ENCODE peak calls at places on chromosome 19, in five cellular contexts. B is NCI-H226; U is natural killer cell treated with Interleukin-12 subunit alpha and Interleukin-12 subunit beta and Interleukin-15 and Interleukin-18, amount 100 ng/mL, for 72 hours; M is ureter; H is A549. O is an unnamed sample.

GRCh38 chr19:1763648-1764292 is 10.5 kb downstream of the ONECUT3 start:
- DNase-seq in M (no peak), H (no peak), B (no peak), U (no peak), O (no peak)

GRCh38 chr19:47075941-47076340 is 27.5 kb upstream of the TMEM160 start:
- DNase-seq in U (no peak), H (no peak), M (no peak), B (no peak), O (no peak)

GRCh38 chr19:710767-711166 is 2.0 kb downstream of the PALM start:
- DNase-seq in M (no peak), H (no peak), B (no peak), U (no peak), O (no peak)

GRCh38 chr19:35414442-35414841 is 33.6 kb upstream of the FFAR2 start:
- DNase-seq in B (no peak), U (no peak), H (no peak), M (no peak), O (no peak)

GRCh38 chr19:45514376-45515051 is 7.2 kb downstream of the VASP start:
- DNase-seq in B (no peak), H (no peak), M (no peak), U (no peak), O (no peak)

GRCh38 chr19:54439174-54439851 is 9.7 kb upstream of the LENG8 start:
- DNase-seq in U (no peak), H (peak), M (no peak), B (peak), O (no peak)

GRCh38 chr19:5144545-5145179 is 175.7 kb downstream of the KDM4B start:
- DNase-seq in M (no peak), B (no peak), H (no peak), U (peak), O (no peak)

GRCh38 chr19:5106361-5106760 is 137.4 kb downstream of the KDM4B start:
- DNase-seq in M (no peak), H (no peak), U (no peak), B (no peak), O (no peak)

GRCh38 chr19:43124360-43124759 is 41.9 kb upstream of the PSG2 start:
- DNase-seq in U (no peak), H (no peak), M (no peak), B (peak), O (no peak)

GRCh38 chr19:37991841-37992248 is 84.8 kb downstream of the SIPA1L3 start:
- DNase-seq in H (no peak), B (peak), M (no peak), U (no peak), O (no peak)

GRCh38 chr19:15248106-15248505 is 15.9 kb upstream of the EPHX3 start:
- DNase-seq in H (no peak), B (no peak), M (no peak), U (no peak), O (no peak)

GRCh38 chr19:54207908-54208783 is 7.5 kb downstream of the RPS9 start:
- DNase-seq in U (peak), M (peak), B (peak), H (no peak), O (no peak)

GRCh38 chr19:16771618-16772017 is 52.0 kb downstream of the NWD1 start:
- DNase-seq in M (peak), H (peak), B (peak), U (peak), O (peak)

GRCh38 chr19:6712692-6713670 is 7.5 kb downstream of the C3 start:
- DNase-seq in B (no peak), H (no peak), U (peak), M (no peak), O (no peak)

GRCh38 chr19:4531562-4532165 is 3.4 kb downstream of the PLIN5 start:
- DNase-seq in H (no peak), M (no peak), U (no peak), B (no peak), O (no peak)

GRCh38 chr19:49528211-49528771 is 488 bp downstream of the RCN3 start:
- DNase-seq in U (no peak), H (no peak), B (no peak), M (no peak), O (no peak)

GRCh38 chr19:39401549-39402416 is 4.9 kb upstream of the ZFP36 start:
- DNase-seq in U (peak), H (no peak), B (peak), M (peak), O (no peak)

GRCh38 chr19:33624586-33625153 is 2.9 kb downstream of the CHST8 start:
- DNase-seq in M (no peak), H (no peak), U (no peak), B (no peak), O (no peak)

GRCh38 chr19:8441725-8442544 is 2.8 kb upstream of the HNRNPM start:
- DNase-seq in B (no peak), U (no peak), M (no peak), H (no peak), O (no peak)

GRCh38 chr19:52542984-52543664 is 15.7 kb downstream of the ZNF808 start:
- DNase-seq in H (no peak), U (peak), M (no peak), B (no peak), O (no peak)

GRCh38 chr19:22532388-22533310 is 101.5 kb upstream of the ZNF492 start:
- DNase-seq in H (no peak), M (peak), U (no peak), B (no peak), O (no peak)

GRCh38 chr19:31693131-31693700 is 344.0 kb upstream of the TSHZ3 start:
- DNase-seq in U (no peak), H (no peak), M (no peak), B (no peak), O (no peak)

GRCh38 chr19:29942404-29943261 is 594 bp downstream of the URI1 start:
- DNase-seq in H (peak), U (peak), B (peak), M (peak), O (peak)

GRCh38 chr19:2081873-2082810 is 14.0 kb downstream of the MOB3A start:
- DNase-seq in U (peak), H (no peak), B (no peak), M (no peak), O (no peak)

GRCh38 chr19:49591731-49592485 is 926 bp downstream of the PRR12 start:
- DNase-seq in B (peak), U (no peak), M (peak), H (peak), O (peak)

GRCh38 chr19:46081928-46082727 is 41.3 kb upstream of the IGFL4 start:
- DNase-seq in U (no peak), M (peak), H (peak), B (peak), O (peak)

GRCh38 chr19:13212759-13213330 is 62.6 kb downstream of the IER2 start:
- DNase-seq in U (no peak), M (peak), B (no peak), H (peak), O (peak)

GRCh38 chr19:18481505-18482222 is 40.2 kb downstream of the ELL start:
- DNase-seq in U (no peak), M (no peak), H (no peak), B (no peak), O (no peak)

GRCh38 chr19:48780684-48781391 is 25.5 kb downstream of the FGF21 start:
- DNase-seq in H (no peak), B (peak), U (no peak), M (no peak), O (no peak)

GRCh38 chr19:7795555-7796161 is 32.6 kb downstream of the CLEC4M start:
- DNase-seq in U (no peak), B (no peak), M (no peak), H (no peak), O (no peak)

GRCh38 chr19:18262917-18263316 is 11.3 kb downstream of the IQCN start:
- DNase-seq in B (no peak), M (no peak), H (no peak), U (no peak), O (no peak)

GRCh38 chr19:47778089-47778953 is at the start of gene SELENOW:
- DNase-seq in B (peak), M (peak), H (peak), U (peak), O (peak)

GRCh38 chr19:35168261-35168660 is 13.7 kb downstream of the FXYD5 start:
- DNase-seq in B (peak), H (no peak), U (no peak), M (peak), O (peak)

GRCh38 chr19:29076161-29076560 is 136.8 kb downstream of the UQCRFS1 start:
- DNase-seq in U (no peak), H (no peak), M (no peak), B (no peak), O (no peak)

GRCh38 chr19:47682939-47683338 is 30.3 kb upstream of the EHD2 start:
- DNase-seq in U (no peak), M (no peak), H (no peak), B (no peak), O (no peak)

GRCh38 chr19:38455031-38455430 is 21.5 kb downstream of the RYR1 start:
- DNase-seq in H (no peak), M (no peak), U (no peak), B (no peak), O (no peak)

GRCh38 chr19:907183-907853 is 5.7 kb downstream of the R3HDM4 start:
- DNase-seq in U (no peak), B (no peak), M (no peak), H (no peak), O (no peak)

GRCh38 chr19:40234429-40235237 is 8.1 kb upstream of the CCNP start:
- DNase-seq in B (no peak), M (no peak), H (no peak), U (no peak), O (no peak)

GRCh38 chr19:47601180-47601904 is 7.6 kb upstream of the BICRA start:
- DNase-seq in U (no peak), H (no peak), M (peak), B (no peak), O (no peak)